ENCODE peak calls at places on chromosomes 5 and 9, in six cellular contexts. One of them, this sample, is unnamed.

GRCh38 chr5:170095687-170096086 is 10.0 kb upstream of the FOXI1 start:
- DNase-seq in HepG2: no peak
- DNase-seq in IMR-90: no peak
- DNase-seq in GM12878: no peak
- DNase-seq in SK-N-SH: no peak
- DNase-seq in K562: no peak
- DNase-seq in this sample: no peak

GRCh38 chr5:78475370-78475769 is 115.0 kb downstream of the SCAMP1 start:
- DNase-seq in HepG2: no peak
- DNase-seq in IMR-90: no peak
- DNase-seq in GM12878: no peak
- DNase-seq in SK-N-SH: no peak
- DNase-seq in K562: no peak
- DNase-seq in this sample: no peak

GRCh38 chr5:125409101-125409495 is 662.7 kb upstream of the ZNF608 start:
- DNase-seq in HepG2: no peak
- DNase-seq in IMR-90: peak; percentile 18
- DNase-seq in GM12878: no peak
- DNase-seq in SK-N-SH: no peak
- DNase-seq in K562: no peak
- DNase-seq in this sample: no peak

GRCh38 chr9:77450093-77450475 is 198.0 kb downstream of the GNA14 start:
- DNase-seq in HepG2: no peak
- DNase-seq in IMR-90: no peak
- DNase-seq in GM12878: no peak
- DNase-seq in SK-N-SH: no peak
- DNase-seq in K562: no peak
- DNase-seq in this sample: no peak

GRCh38 chr9:135443811-135444470 is 35.6 kb upstream of the PPP1R26 start:
- DNase-seq in HepG2: no peak
- DNase-seq in IMR-90: no peak
- DNase-seq in GM12878: no peak
- DNase-seq in SK-N-SH: no peak
- DNase-seq in K562: peak; percentile 7
- DNase-seq in this sample: no peak

GRCh38 chr9:135090547-135090946 is 3.1 kb downstream of the OLFM1 start:
- DNase-seq in HepG2: no peak
- DNase-seq in IMR-90: no peak
- DNase-seq in GM12878: no peak
- DNase-seq in SK-N-SH: no peak
- DNase-seq in K562: no peak
- DNase-seq in this sample: no peak

GRCh38 chr9:78676623-78677022 is 379.7 kb downstream of the PSAT1 start:
- DNase-seq in HepG2: no peak
- DNase-seq in IMR-90: peak; percentile 76
- DNase-seq in GM12878: no peak
- DNase-seq in SK-N-SH: no peak
- DNase-seq in K562: no peak
- DNase-seq in this sample: no peak

GRCh38 chr9:127523312-127523851 is 72.1 kb downstream of the LRSAM1 start:
- DNase-seq in HepG2: no peak
- DNase-seq in IMR-90: peak; percentile 50
- DNase-seq in GM12878: no peak
- DNase-seq in SK-N-SH: peak; percentile 68
- DNase-seq in K562: peak; percentile 68
- DNase-seq in this sample: no peak

GRCh38 chr5:156706631-156707030 is 143.5 kb upstream of the PPP1R2B start:
- DNase-seq in HepG2: no peak
- DNase-seq in IMR-90: no peak
- DNase-seq in GM12878: no peak
- DNase-seq in SK-N-SH: no peak
- DNase-seq in K562: no peak
- DNase-seq in this sample: no peak

GRCh38 chr5:84536797-84537196 is 152.1 kb upstream of the EDIL3 start:
- DNase-seq in HepG2: no peak
- DNase-seq in IMR-90: no peak
- DNase-seq in GM12878: no peak
- DNase-seq in SK-N-SH: no peak
- DNase-seq in K562: no peak
- DNase-seq in this sample: no peak

GRCh38 chr5:60686164-60686563 is 13.8 kb downstream of the DEPDC1B start:
- DNase-seq in HepG2: no peak
- DNase-seq in IMR-90: no peak
- DNase-seq in GM12878: no peak
- DNase-seq in SK-N-SH: no peak
- DNase-seq in K562: no peak
- DNase-seq in this sample: no peak

GRCh38 chr9:81499021-81499454 is 190.3 kb downstream of the TLE1 start:
- DNase-seq in HepG2: no peak
- DNase-seq in IMR-90: peak; percentile 85
- DNase-seq in GM12878: no peak
- DNase-seq in SK-N-SH: no peak
- DNase-seq in K562: no peak
- DNase-seq in this sample: no peak

GRCh38 chr5:71482132-71482531 is 26.7 kb downstream of the BDP1 start:
- DNase-seq in HepG2: peak; percentile 59
- DNase-seq in IMR-90: peak; percentile 38
- DNase-seq in GM12878: no peak
- DNase-seq in SK-N-SH: no peak
- DNase-seq in K562: no peak
- DNase-seq in this sample: peak; percentile 9

GRCh38 chr9:104802110-104802509 is 38.2 kb downstream of the NIPSNAP3B start:
- DNase-seq in HepG2: no peak
- DNase-seq in IMR-90: no peak
- DNase-seq in GM12878: no peak
- DNase-seq in SK-N-SH: no peak
- DNase-seq in K562: no peak
- DNase-seq in this sample: no peak
- TF ChIP-seq SMC3 in HepG2: no peak
- TF ChIP-seq SMC3 in IMR-90: no peak
- TF ChIP-seq SMC3 in GM12878: no peak
- TF ChIP-seq SMC3 in SK-N-SH: no peak
- TF ChIP-seq SMC3 in K562: no peak
- TF ChIP-seq SMC3 in this sample: no peak

GRCh38 chr5:98301567-98301966 is 471.9 kb upstream of the RGMB start:
- DNase-seq in HepG2: no peak
- DNase-seq in IMR-90: no peak
- DNase-seq in GM12878: no peak
- DNase-seq in SK-N-SH: no peak
- DNase-seq in K562: no peak
- DNase-seq in this sample: no peak
- TF ChIP-seq SMC3 in HepG2: no peak
- TF ChIP-seq SMC3 in IMR-90: no peak
- TF ChIP-seq SMC3 in GM12878: no peak
- TF ChIP-seq SMC3 in SK-N-SH: no peak
- TF ChIP-seq SMC3 in K562: no peak
- TF ChIP-seq SMC3 in this sample: no peak

DNA sequence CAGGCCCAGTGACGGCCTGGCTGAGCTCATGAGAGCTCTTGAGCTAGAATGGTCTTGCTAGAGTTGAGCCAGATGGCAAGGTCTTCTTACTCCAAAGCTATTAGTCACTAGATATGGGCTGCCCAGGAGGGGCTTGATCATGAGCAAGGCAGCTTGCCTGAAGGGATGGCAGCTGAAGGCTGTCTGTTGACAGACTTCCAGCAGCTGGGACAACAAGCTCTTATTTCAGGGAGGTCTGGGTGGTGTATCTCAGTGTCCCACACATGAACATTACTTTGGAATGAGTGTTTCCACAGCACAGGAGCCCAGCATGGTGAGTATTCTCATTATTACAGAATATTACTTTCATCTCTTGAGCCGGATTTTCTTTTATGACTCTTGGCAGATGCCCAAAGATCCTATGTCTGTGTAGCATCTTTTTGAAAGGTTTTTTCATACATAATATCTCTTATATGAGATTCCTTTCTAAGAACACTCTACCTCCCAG is 414.1 kb downstream of the ARHGEF28 start:
- DNase-seq in HepG2: no peak
- DNase-seq in IMR-90: peak; percentile 90
- DNase-seq in GM12878: no peak
- DNase-seq in SK-N-SH: no peak
- DNase-seq in K562: no peak
- DNase-seq in this sample: no peak
- TF ChIP-seq SMC3 in HepG2: no peak
- TF ChIP-seq SMC3 in IMR-90: no peak
- TF ChIP-seq SMC3 in GM12878: no peak
- TF ChIP-seq SMC3 in SK-N-SH: no peak
- TF ChIP-seq SMC3 in K562: no peak
- TF ChIP-seq SMC3 in this sample: no peak

GRCh38 chr9:96256800-96257199 is 45.2 kb downstream of the HSD17B3 start:
- DNase-seq in HepG2: peak; percentile 12
- DNase-seq in IMR-90: peak; percentile 11
- DNase-seq in GM12878: no peak
- DNase-seq in SK-N-SH: no peak
- DNase-seq in K562: peak; percentile 85
- DNase-seq in this sample: no peak
- TF ChIP-seq SMC3 in HepG2: no peak
- TF ChIP-seq SMC3 in IMR-90: no peak
- TF ChIP-seq SMC3 in GM12878: no peak
- TF ChIP-seq SMC3 in SK-N-SH: no peak
- TF ChIP-seq SMC3 in K562: no peak
- TF ChIP-seq SMC3 in this sample: no peak

GRCh38 chr5:33311893-33312292 is 128.9 kb upstream of the TARS1 start:
- DNase-seq in HepG2: no peak
- DNase-seq in IMR-90: peak; percentile 99
- DNase-seq in GM12878: no peak
- DNase-seq in SK-N-SH: no peak
- DNase-seq in K562: no peak
- DNase-seq in this sample: peak; percentile 27
- TF ChIP-seq SMC3 in HepG2: no peak
- TF ChIP-seq SMC3 in IMR-90: no peak
- TF ChIP-seq SMC3 in GM12878: no peak
- TF ChIP-seq SMC3 in SK-N-SH: no peak
- TF ChIP-seq SMC3 in K562: no peak
- TF ChIP-seq SMC3 in this sample: no peak